ENCODE peak calls at places on chromosomes 11 and 22, in seven cellular contexts. One of them, this sample, is unnamed.

GRCh38 chr22:45529966-45530575 is 27.4 kb downstream of the FBLN1 start:
- DNase-seq in heart right ventricle: no peak
- DNase-seq in mammary epithelial cell: no peak
- DNase-seq in fibroblast of pulmonary artery: no peak
- DNase-seq in GM20000: no peak
- DNase-seq in A549: no peak
- DNase-seq in progenitor cell of endocrine pancreas: no peak
- DNase-seq in this sample: no peak

GRCh38 chr11:60844045-60844869 is 2.3 kb downstream of the CCDC86 start:
- DNase-seq in heart right ventricle: no peak
- DNase-seq in mammary epithelial cell: no peak
- DNase-seq in fibroblast of pulmonary artery: no peak
- DNase-seq in GM20000: no peak
- DNase-seq in A549: no peak
- DNase-seq in progenitor cell of endocrine pancreas: no peak
- DNase-seq in this sample: no peak

GRCh38 chr11:61193596-61193995 is 9.7 kb upstream of the PGA3 start:
- DNase-seq in heart right ventricle: no peak
- DNase-seq in mammary epithelial cell: no peak
- DNase-seq in fibroblast of pulmonary artery: no peak
- DNase-seq in GM20000: no peak
- DNase-seq in A549: no peak
- DNase-seq in progenitor cell of endocrine pancreas: no peak
- DNase-seq in this sample: no peak

GRCh38 chr11:68146704-68147474 is 25.7 kb upstream of the CHKA start:
- DNase-seq in heart right ventricle: peak; percentile 28
- DNase-seq in mammary epithelial cell: no peak
- DNase-seq in fibroblast of pulmonary artery: peak; percentile 49
- DNase-seq in GM20000: no peak
- DNase-seq in A549: peak; percentile 89
- DNase-seq in progenitor cell of endocrine pancreas: peak; percentile 33
- DNase-seq in this sample: no peak

GRCh38 chr11:10498022-10498400 is 42.9 kb downstream of the AMPD3 start:
- DNase-seq in heart right ventricle: no peak
- DNase-seq in mammary epithelial cell: no peak
- DNase-seq in fibroblast of pulmonary artery: no peak
- DNase-seq in GM20000: no peak
- DNase-seq in A549: no peak
- DNase-seq in progenitor cell of endocrine pancreas: no peak
- DNase-seq in this sample: no peak

GRCh38 chr11:38345286-38345685 is 1747.2 kb upstream of the RAG2 start:
- DNase-seq in heart right ventricle: no peak
- DNase-seq in mammary epithelial cell: peak; percentile 57
- DNase-seq in fibroblast of pulmonary artery: peak; percentile 1
- DNase-seq in GM20000: no peak
- DNase-seq in A549: no peak
- DNase-seq in progenitor cell of endocrine pancreas: no peak
- DNase-seq in this sample: no peak

GRCh38 chr22:49444781-49445180 is 382.9 kb downstream of the BRD1 start:
- DNase-seq in heart right ventricle: no peak
- DNase-seq in mammary epithelial cell: no peak
- DNase-seq in fibroblast of pulmonary artery: no peak
- DNase-seq in GM20000: no peak
- DNase-seq in A549: no peak
- DNase-seq in progenitor cell of endocrine pancreas: no peak
- DNase-seq in this sample: no peak

GRCh38 chr11:132910016-132910760 is 622.1 kb downstream of the OPCML start:
- DNase-seq in heart right ventricle: no peak
- DNase-seq in mammary epithelial cell: no peak
- DNase-seq in fibroblast of pulmonary artery: no peak
- DNase-seq in GM20000: no peak
- DNase-seq in A549: no peak
- DNase-seq in progenitor cell of endocrine pancreas: no peak
- DNase-seq in this sample: no peak

GRCh38 chr22:39153220-39153860 is 860 bp upstream of the CBX7 start:
- DNase-seq in heart right ventricle: no peak
- DNase-seq in mammary epithelial cell: no peak
- DNase-seq in fibroblast of pulmonary artery: no peak
- DNase-seq in GM20000: no peak
- DNase-seq in A549: no peak
- DNase-seq in progenitor cell of endocrine pancreas: no peak
- DNase-seq in this sample: no peak

GRCh38 chr22:23180893-23181762 is 819 bp downstream of the BCR start:
- DNase-seq in heart right ventricle: no peak
- DNase-seq in mammary epithelial cell: peak; percentile 39
- DNase-seq in fibroblast of pulmonary artery: no peak
- DNase-seq in GM20000: peak; percentile 75
- DNase-seq in A549: no peak
- DNase-seq in progenitor cell of endocrine pancreas: no peak
- DNase-seq in this sample: no peak

GRCh38 chr11:15150507-15150906 is 35.8 kb downstream of the INSC start:
- DNase-seq in heart right ventricle: no peak
- DNase-seq in mammary epithelial cell: no peak
- DNase-seq in fibroblast of pulmonary artery: no peak
- DNase-seq in GM20000: no peak
- DNase-seq in A549: no peak
- DNase-seq in progenitor cell of endocrine pancreas: no peak
- DNase-seq in this sample: no peak

GRCh38 chr11:20448838-20449237 is 61.3 kb downstream of the PRMT3 start:
- DNase-seq in heart right ventricle: no peak
- DNase-seq in mammary epithelial cell: no peak
- DNase-seq in fibroblast of pulmonary artery: no peak
- DNase-seq in GM20000: no peak
- DNase-seq in A549: no peak
- DNase-seq in progenitor cell of endocrine pancreas: no peak
- DNase-seq in this sample: no peak

GRCh38 chr11:63490551-63491239 is at the start of gene PLAAT5:
- DNase-seq in heart right ventricle: no peak
- DNase-seq in mammary epithelial cell: no peak
- DNase-seq in fibroblast of pulmonary artery: no peak
- DNase-seq in GM20000: no peak
- DNase-seq in A549: no peak
- DNase-seq in progenitor cell of endocrine pancreas: peak; percentile 37
- DNase-seq in this sample: no peak

DNA sequence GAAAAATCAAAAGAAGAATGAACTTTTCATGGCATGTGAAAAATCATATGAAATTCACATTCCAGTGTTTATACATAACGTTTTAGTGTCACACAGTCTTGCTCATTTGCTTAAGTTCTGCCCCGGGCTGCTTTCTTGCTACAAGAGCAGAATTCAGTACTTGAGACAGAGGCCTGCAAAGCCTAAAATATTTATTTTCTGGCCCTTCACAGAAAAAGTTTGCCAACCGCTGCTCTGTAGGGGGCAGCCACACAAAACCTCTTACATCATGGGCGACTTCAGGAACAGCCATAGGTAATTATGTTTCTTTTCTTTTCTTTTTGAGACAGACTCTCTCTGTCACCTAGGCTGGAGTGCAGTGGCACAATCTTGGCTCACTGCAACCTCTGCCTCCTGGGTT is 1.0 kb upstream of the ATG2A start:
- DNase-seq in heart right ventricle: no peak
- DNase-seq in mammary epithelial cell: no peak
- DNase-seq in fibroblast of pulmonary artery: peak; percentile 63
- DNase-seq in GM20000: no peak
- DNase-seq in A549: no peak
- DNase-seq in progenitor cell of endocrine pancreas: no peak
- DNase-seq in this sample: no peak
- TF ChIP-seq CTCF in heart right ventricle: peak; percentile 9
- TF ChIP-seq CTCF in mammary epithelial cell: peak; percentile 8
- TF ChIP-seq CTCF in fibroblast of pulmonary artery: peak; percentile 39
- TF ChIP-seq CTCF in GM20000: no peak
- TF ChIP-seq CTCF in A549: no peak
- TF ChIP-seq CTCF in progenitor cell of endocrine pancreas: peak; percentile 35
- TF ChIP-seq CTCF in this sample: no peak

DNA sequence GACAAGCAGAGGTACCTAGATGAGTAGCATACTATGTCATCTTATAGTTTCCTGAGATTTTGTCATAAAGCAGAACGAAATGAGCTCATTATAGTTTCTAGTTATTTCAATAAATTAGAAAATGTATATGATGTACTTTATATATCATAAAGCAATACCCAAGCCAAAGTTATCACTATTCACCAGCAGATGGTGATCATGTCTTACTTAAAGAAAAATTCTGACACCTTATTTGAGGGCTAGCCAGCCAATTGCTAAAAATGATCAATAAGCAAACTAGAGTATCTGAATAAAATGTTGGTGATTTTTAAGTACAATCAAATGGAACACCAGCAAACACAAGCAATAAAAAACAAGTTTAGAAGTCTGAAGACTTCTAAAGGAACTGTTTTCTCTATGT is 44.1 kb downstream of the RSF1 start:
- DNase-seq in heart right ventricle: no peak
- DNase-seq in mammary epithelial cell: no peak
- DNase-seq in fibroblast of pulmonary artery: peak; percentile 34
- DNase-seq in GM20000: no peak
- DNase-seq in A549: no peak
- DNase-seq in progenitor cell of endocrine pancreas: no peak
- DNase-seq in this sample: no peak
- TF ChIP-seq CTCF in heart right ventricle: no peak
- TF ChIP-seq CTCF in mammary epithelial cell: peak; percentile 28
- TF ChIP-seq CTCF in fibroblast of pulmonary artery: peak; percentile 31
- TF ChIP-seq CTCF in GM20000: no peak
- TF ChIP-seq CTCF in A549: peak; percentile 60
- TF ChIP-seq CTCF in progenitor cell of endocrine pancreas: peak; percentile 41
- TF ChIP-seq CTCF in this sample: no peak

GRCh38 chr22:34975721-34976120 is 90.2 kb upstream of the ISX start:
- DNase-seq in heart right ventricle: no peak
- DNase-seq in mammary epithelial cell: peak; percentile 19
- DNase-seq in fibroblast of pulmonary artery: no peak
- DNase-seq in GM20000: no peak
- DNase-seq in A549: no peak
- DNase-seq in progenitor cell of endocrine pancreas: no peak
- DNase-seq in this sample: no peak
- TF ChIP-seq CTCF in heart right ventricle: no peak
- TF ChIP-seq CTCF in mammary epithelial cell: no peak
- TF ChIP-seq CTCF in fibroblast of pulmonary artery: no peak
- TF ChIP-seq CTCF in GM20000: no peak
- TF ChIP-seq CTCF in A549: peak; percentile 7
- TF ChIP-seq CTCF in progenitor cell of endocrine pancreas: peak; percentile 28
- TF ChIP-seq CTCF in this sample: no peak

GRCh38 chr22:43158778-43159483 is 7.6 kb downstream of the TSPO start:
- DNase-seq in heart right ventricle: no peak
- DNase-seq in mammary epithelial cell: no peak
- DNase-seq in fibroblast of pulmonary artery: no peak
- DNase-seq in GM20000: no peak
- DNase-seq in A549: no peak
- DNase-seq in progenitor cell of endocrine pancreas: no peak
- DNase-seq in this sample: no peak

GRCh38 chr22:43162412-43163150 is 11.2 kb downstream of the TSPO start:
- DNase-seq in heart right ventricle: no peak
- DNase-seq in mammary epithelial cell: no peak
- DNase-seq in fibroblast of pulmonary artery: no peak
- DNase-seq in GM20000: no peak
- DNase-seq in A549: no peak
- DNase-seq in progenitor cell of endocrine pancreas: no peak
- DNase-seq in this sample: no peak

GRCh38 chr22:43157874-43158546 is 6.7 kb downstream of the TSPO start:
- DNase-seq in heart right ventricle: no peak
- DNase-seq in mammary epithelial cell: no peak
- DNase-seq in fibroblast of pulmonary artery: no peak
- DNase-seq in GM20000: no peak
- DNase-seq in A549: no peak
- DNase-seq in progenitor cell of endocrine pancreas: no peak
- DNase-seq in this sample: no peak

GRCh38 chr22:43160497-43161126 is 9.3 kb downstream of the TSPO start:
- DNase-seq in heart right ventricle: no peak
- DNase-seq in mammary epithelial cell: no peak
- DNase-seq in fibroblast of pulmonary artery: no peak
- DNase-seq in GM20000: no peak
- DNase-seq in A549: no peak
- DNase-seq in progenitor cell of endocrine pancreas: no peak
- DNase-seq in this sample: no peak

GRCh38 chr22:43159484-43160178 is 8.3 kb downstream of the TSPO start:
- DNase-seq in heart right ventricle: no peak
- DNase-seq in mammary epithelial cell: no peak
- DNase-seq in fibroblast of pulmonary artery: peak; percentile 20
- DNase-seq in GM20000: no peak
- DNase-seq in A549: no peak
- DNase-seq in progenitor cell of endocrine pancreas: no peak
- DNase-seq in this sample: no peak
- TF ChIP-seq CTCF in heart right ventricle: peak; percentile 20
- TF ChIP-seq CTCF in mammary epithelial cell: no peak
- TF ChIP-seq CTCF in fibroblast of pulmonary artery: peak; percentile 22
- TF ChIP-seq CTCF in GM20000: peak; percentile 28
- TF ChIP-seq CTCF in A549: no peak
- TF ChIP-seq CTCF in progenitor cell of endocrine pancreas: peak; percentile 39
- TF ChIP-seq CTCF in this sample: no peak

GRCh38 chr11:4495487-4495886 is 13.0 kb downstream of the OR52K1 start:
- DNase-seq in heart right ventricle: no peak
- DNase-seq in mammary epithelial cell: no peak
- DNase-seq in fibroblast of pulmonary artery: peak; percentile 29
- DNase-seq in GM20000: no peak
- DNase-seq in A549: no peak
- DNase-seq in progenitor cell of endocrine pancreas: no peak
- DNase-seq in this sample: no peak

GRCh38 chr11:4491878-4492606 is 9.6 kb downstream of the OR52K1 start:
- DNase-seq in heart right ventricle: no peak
- DNase-seq in mammary epithelial cell: no peak
- DNase-seq in fibroblast of pulmonary artery: no peak
- DNase-seq in GM20000: no peak
- DNase-seq in A549: no peak
- DNase-seq in progenitor cell of endocrine pancreas: no peak
- DNase-seq in this sample: no peak

GRCh38 chr11:4495986-4496385 is 13.5 kb downstream of the OR52K1 start:
- DNase-seq in heart right ventricle: no peak
- DNase-seq in mammary epithelial cell: no peak
- DNase-seq in fibroblast of pulmonary artery: no peak
- DNase-seq in GM20000: no peak
- DNase-seq in A549: no peak
- DNase-seq in progenitor cell of endocrine pancreas: no peak
- DNase-seq in this sample: no peak

GRCh38 chr11:4496555-4497248 is 14.3 kb downstream of the OR52K1 start:
- DNase-seq in heart right ventricle: no peak
- DNase-seq in mammary epithelial cell: no peak
- DNase-seq in fibroblast of pulmonary artery: peak; percentile 6
- DNase-seq in GM20000: no peak
- DNase-seq in A549: no peak
- DNase-seq in progenitor cell of endocrine pancreas: no peak
- DNase-seq in this sample: no peak

GRCh38 chr11:4493480-4493818 is 11.0 kb downstream of the OR52K1 start:
- DNase-seq in heart right ventricle: no peak
- DNase-seq in mammary epithelial cell: no peak
- DNase-seq in fibroblast of pulmonary artery: no peak
- DNase-seq in GM20000: no peak
- DNase-seq in A549: no peak
- DNase-seq in progenitor cell of endocrine pancreas: no peak
- DNase-seq in this sample: no peak
- TF ChIP-seq CTCF in heart right ventricle: no peak
- TF ChIP-seq CTCF in mammary epithelial cell: no peak
- TF ChIP-seq CTCF in fibroblast of pulmonary artery: no peak
- TF ChIP-seq CTCF in GM20000: no peak
- TF ChIP-seq CTCF in A549: peak; percentile 16
- TF ChIP-seq CTCF in progenitor cell of endocrine pancreas: no peak
- TF ChIP-seq CTCF in this sample: no peak

This sample was measured in omental fat pad.